ENCODE peak calls at places on chromosomes 16 and 17, in eight cellular contexts. C, P, M, X, W, B, K and G are unnamed samples.
A peak's percentile ranks its signal among the peaks of the same experiment; 100 is the strongest.

GRCh38 chr16:10598157-10598556 is 17.8 kb upstream of the EMP2 start:
- DNase-seq in C (peak; percentile 67), P (no peak), M (no peak), X (no peak), W (no peak), B (no peak), K (no peak), G (no peak)

GRCh38 chr17:42405076-42405475 is 16.8 kb upstream of the STAT3 start:
- DNase-seq in C (peak; percentile 18), P (no peak), M (no peak), X (no peak), W (no peak), B (no peak), K (no peak), G (no peak)

GRCh38 chr16:30185141-30185682 is 1.8 kb downstream of the CORO1A start:
- DNase-seq in C (peak; percentile 18), P (no peak), M (peak; percentile 40), X (no peak), W (no peak), B (no peak), K (no peak), G (no peak)

GRCh38 chr16:85724936-85725335 is 26.0 kb downstream of the C16orf74 start:
- DNase-seq in C (no peak), P (no peak), M (no peak), X (no peak), W (no peak), B (no peak), K (no peak), G (no peak)

GRCh38 chr16:88308441-88309173 is 74.2 kb upstream of the ZNF469 start:
- DNase-seq in C (no peak), P (no peak), M (no peak), X (no peak), W (no peak), B (no peak), K (no peak), G (no peak)

GRCh38 chr17:1193300-1193699 is 13.5 kb upstream of the ABR start:
- DNase-seq in C (no peak), P (no peak), M (no peak), X (no peak), W (no peak), B (no peak), K (no peak), G (no peak)

GRCh38 chr16:53372942-53373871 is 61.1 kb upstream of the RBL2 start:
- DNase-seq in C (no peak), P (no peak), M (peak; percentile 53), X (peak; percentile 81), W (peak; percentile 69), B (peak; percentile 69), K (no peak), G (peak; percentile 60)

GRCh38 chr17:71528210-71528609 is 592.6 kb upstream of the SOX9 start:
- DNase-seq in C (no peak), P (no peak), M (no peak), X (no peak), W (no peak), B (no peak), K (no peak), G (no peak)

GRCh38 chr17:27651411-27652345 is 20.7 kb downstream of the LGALS9 start:
- DNase-seq in C (peak; percentile 64), P (peak; percentile 62), M (peak; percentile 26), X (no peak), W (peak; percentile 62), B (peak; percentile 79), K (peak; percentile 68), G (peak; percentile 73)

GRCh38 chr17:19996502-19996901 is 12.7 kb upstream of the SPECC1 start:
- DNase-seq in C (no peak), P (peak; percentile 52), M (no peak), X (no peak), W (no peak), B (no peak), K (peak; percentile 35), G (peak; percentile 65)

GRCh38 chr17:68963958-68964357 is 8.8 kb upstream of the ABCA8 start:
- DNase-seq in C (no peak), P (no peak), M (no peak), X (no peak), W (no peak), B (no peak), K (no peak), G (no peak)

GRCh38 chr17:41339571-41340169 is 11.0 kb downstream of the KRT33A start:
- DNase-seq in C (no peak), P (no peak), M (no peak), X (no peak), W (no peak), B (no peak), K (no peak), G (no peak)

GRCh38 chr17:41340934-41341861 is 9.4 kb downstream of the KRT33A start:
- DNase-seq in C (no peak), P (no peak), M (no peak), X (no peak), W (no peak), B (no peak), K (no peak), G (no peak)

GRCh38 chr17:41335747-41336146 is 14.9 kb downstream of the KRT33A start:
- DNase-seq in C (no peak), P (no peak), M (no peak), X (no peak), W (no peak), B (no peak), K (no peak), G (no peak)

GRCh38 chr17:41340496-41340895 is 10.1 kb downstream of the KRT33A start:
- DNase-seq in C (no peak), P (no peak), M (no peak), X (no peak), W (no peak), B (no peak), K (no peak), G (no peak)

DNA sequence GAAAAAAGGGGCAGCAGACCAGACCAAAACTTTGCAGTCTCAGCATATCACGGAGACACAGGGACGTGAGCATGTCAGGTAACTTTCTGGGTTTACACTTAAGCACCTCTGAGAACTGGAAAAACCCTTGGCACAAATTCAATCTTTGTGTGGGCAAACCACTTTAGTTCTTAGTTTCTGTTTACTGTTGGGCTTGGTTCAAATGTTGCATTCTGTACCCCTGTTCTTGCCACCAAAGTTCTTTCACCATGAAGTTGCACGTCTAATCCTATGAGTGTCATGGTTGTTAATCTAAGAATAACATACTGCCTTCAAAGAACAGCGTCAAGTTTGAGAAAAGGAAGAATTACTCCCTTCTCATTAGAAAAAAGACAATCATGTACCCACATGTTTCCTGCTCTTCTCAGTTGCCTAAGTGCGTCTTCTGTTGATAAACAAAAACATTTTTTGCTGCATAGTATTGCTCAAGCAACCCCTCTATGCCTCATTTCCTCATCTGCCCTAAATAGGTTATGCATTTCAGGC is 11.6 kb downstream of the KRT33A start:
- DNase-seq in C (no peak), P (no peak), M (no peak), X (peak; percentile 17), W (no peak), B (no peak), K (no peak), G (no peak)
- TF ChIP-seq CTCF in C (no peak), P (no peak), M (no peak), X (no peak), W (no peak), B (no peak), K (no peak), G (no peak)

GRCh38 chr17:59804910-59805381 is 87.8 kb downstream of the TUBD1 start:
- DNase-seq in C (no peak), P (peak; percentile 61), M (peak; percentile 42), X (no peak), W (no peak), B (no peak), K (no peak), G (no peak)

GRCh38 chr17:59810894-59811153 is 81.9 kb downstream of the TUBD1 start:
- DNase-seq in C (no peak), P (no peak), M (no peak), X (no peak), W (no peak), B (no peak), K (no peak), G (no peak)

GRCh38 chr17:59812139-59812538 is 80.6 kb downstream of the TUBD1 start:
- DNase-seq in C (no peak), P (no peak), M (no peak), X (no peak), W (no peak), B (no peak), K (no peak), G (no peak)

GRCh38 chr17:59811209-59811608 is 81.5 kb downstream of the TUBD1 start:
- DNase-seq in C (no peak), P (no peak), M (no peak), X (no peak), W (no peak), B (no peak), K (no peak), G (no peak)

GRCh38 chr17:59807892-59808509 is 84.7 kb downstream of the TUBD1 start:
- DNase-seq in C (no peak), P (no peak), M (no peak), X (no peak), W (no peak), B (no peak), K (no peak), G (no peak)
- H3K27ac ChIP-seq in C (peak overlapping the region; percentile 48), P (peak overlapping the region; percentile 25), M (peak overlapping the region; percentile 95), X (no peak overlapping the region), W (peak overlapping the region; percentile 65), B (peak overlapping the region; percentile 33), K (no peak overlapping the region), G (no peak overlapping the region)

DNA sequence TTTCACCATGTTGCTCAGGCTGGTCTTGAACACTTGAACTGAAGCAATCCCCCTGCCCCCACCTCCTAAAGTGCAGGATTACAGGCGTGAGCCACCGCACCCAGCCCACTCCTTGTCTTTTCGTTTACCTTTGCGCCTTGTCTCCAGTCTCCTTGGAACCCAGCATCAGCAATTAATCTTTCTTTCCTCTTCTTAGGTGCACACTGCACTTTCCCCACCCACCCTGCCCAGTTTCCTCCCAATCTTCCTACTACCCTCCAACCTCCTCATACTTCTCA is 1.5 kb upstream of the CLDN7 start:
- DNase-seq in C (no peak), P (no peak), M (peak; percentile 7), X (no peak), W (no peak), B (no peak), K (no peak), G (no peak)
- TF ChIP-seq CTCF in C (no peak), P (no peak), M (no peak), X (no peak), W (no peak), B (no peak), K (no peak), G (no peak)

GRCh38 chr16:57708168-57708567 is 13.6 kb downstream of the DRC7 start:
- DNase-seq in C (no peak), P (no peak), M (no peak), X (no peak), W (no peak), B (no peak), K (no peak), G (no peak)
- H3K27ac ChIP-seq in C (no peak overlapping the region), P (no peak overlapping the region), M (no peak overlapping the region), X (no peak overlapping the region), W (no peak overlapping the region), B (no peak overlapping the region), K (no peak overlapping the region), G (no peak overlapping the region)